ENCODE peak calls at places on chromosomes 13 and 19, in six cellular contexts. I is iris pigment epithelial cell; A is HT-29; W is psoas muscle; M is RCC 7860; V is stimulated activated CD4-positive, alpha-beta T cell treated with anti-CD3 and anti-CD28 coated beads, Interleukin-15, amount 100 ng/mL, for 24 hours. L is an unnamed sample.
A peak's percentile ranks its signal among the peaks of the same experiment; 100 is the strongest.

GRCh38 chr13:23321534-23322241 is 111.8 kb downstream of the SACS start:
- DNase-seq in A (no peak), W (peak; percentile 83), I (peak; percentile 98), V (peak; percentile 26), M (peak; percentile 92), L (peak; percentile 97)

GRCh38 chr13:20708216-20708615 is 4.7 kb downstream of the IL17D start:
- DNase-seq in W (no peak), I (no peak), M (no peak), V (no peak), A (no peak), L (no peak)

GRCh38 chr19:38543807-38544568 is 73.8 kb downstream of the MAP4K1 start:
- DNase-seq in V (peak; percentile 54), W (peak; percentile 94), M (peak; percentile 66), A (peak; percentile 91), I (peak; percentile 95), L (peak; percentile 62)

GRCh38 chr13:50068508-50068907 is 53.3 kb downstream of the KCNRG start:
- DNase-seq in I (no peak), A (no peak), M (no peak), W (no peak), V (no peak), L (no peak)

GRCh38 chr19:47322048-47322447 is 9.9 kb upstream of the C5AR2 start:
- DNase-seq in V (no peak), I (no peak), A (no peak), M (no peak), W (no peak), L (no peak)

GRCh38 chr13:47829684-47830083 is 171.4 kb downstream of the SUCLA2 start:
- DNase-seq in A (no peak), I (peak; percentile 44), M (no peak), V (no peak), W (no peak), L (no peak)

GRCh38 chr13:66673401-66673800 is 556.7 kb downstream of the PCDH9 start:
- DNase-seq in M (peak; percentile 10), A (no peak), W (no peak), V (no peak), I (peak; percentile 96), L (peak; percentile 85)

GRCh38 chr19:44684892-44685847 is 13.8 kb upstream of the CEACAM16 start:
- DNase-seq in A (peak; percentile 90), I (peak; percentile 82), M (peak; percentile 70), W (no peak), V (peak; percentile 23), L (peak; percentile 71)

GRCh38 chr13:43805681-43806128 is 18.9 kb upstream of the ENOX1 start:
- DNase-seq in W (no peak), M (peak; percentile 43), A (no peak), I (peak; percentile 17), V (no peak), L (no peak)

GRCh38 chr13:77325371-77325941 is 1.4 kb downstream of the MYCBP2 start:
- DNase-seq in I (no peak), W (no peak), V (no peak), A (peak; percentile 4), M (no peak), L (no peak)

GRCh38 chr19:13103961-13104847 is 1.5 kb upstream of the LYL1 start:
- DNase-seq in V (peak; percentile 80), I (no peak), M (no peak), A (no peak), W (peak; percentile 86), L (no peak)

GRCh38 chr13:108270442-108270841 is 924 bp downstream of the TNFSF13B start:
- DNase-seq in A (no peak), V (peak; percentile 2), M (no peak), W (no peak), I (no peak), L (no peak)

GRCh38 chr19:50198431-50199253 is 4.8 kb upstream of the MYH14 start:
- DNase-seq in A (no peak), V (no peak), I (no peak), M (no peak), W (peak; percentile 60), L (no peak)

GRCh38 chr13:43268632-43269031 is 245.2 kb downstream of the DNAJC15 start:
- DNase-seq in I (no peak), A (peak; percentile 6), W (no peak), M (no peak), V (no peak), L (no peak)

GRCh38 chr13:34290661-34291060 is 472.7 kb downstream of the RFC3 start:
- DNase-seq in W (no peak), M (no peak), A (no peak), V (no peak), I (no peak), L (no peak)

GRCh38 chr13:113907637-113908617 is 44.1 kb upstream of the GAS6 start:
- DNase-seq in W (no peak), V (no peak), I (peak; percentile 35), M (no peak), A (no peak), L (peak; percentile 49)

GRCh38 chr19:54684537-54684936 is 21.8 kb downstream of the LILRB4 start:
- DNase-seq in V (no peak), M (no peak), A (peak; percentile 75), I (peak; percentile 33), W (no peak), L (no peak)